ENCODE peak calls at places on chromosomes 7 and 10, in six cellular contexts. S, T, F, D, I and A are unnamed samples.

GRCh38 chr7:100577507-100577906 is 3.8 kb upstream of the SAP25 start:
- DNase-seq in S (no peak), T (no peak), F (no peak), D (no peak), I (no peak), A (peak; percentile 35)

GRCh38 chr10:70232155-70232858 is 922 bp downstream of the PPA1 start:
- DNase-seq in S (peak; percentile 57), T (no peak), F (no peak), D (peak; percentile 60), I (peak; percentile 54), A (peak; percentile 56)

GRCh38 chr10:123970207-123970926 is 78.8 kb upstream of the CPXM2 start:
- DNase-seq in S (no peak), T (no peak), F (no peak), D (no peak), I (no peak), A (no peak)

GRCh38 chr10:33556103-33556502 is 221.6 kb upstream of the NRP1 start:
- DNase-seq in S (no peak), T (no peak), F (no peak), D (no peak), I (no peak), A (no peak)

GRCh38 chr7:106126170-106126938 is 14.2 kb upstream of the SYPL1 start:
- DNase-seq in S (peak; percentile 46), T (no peak), F (peak; percentile 28), D (peak; percentile 82), I (no peak), A (no peak)

GRCh38 chr7:19404912-19405329 is 259.7 kb upstream of the FERD3L start:
- DNase-seq in S (no peak), T (no peak), F (no peak), D (peak; percentile 99), I (no peak), A (no peak)

GRCh38 chr7:15317215-15317614 is 244.6 kb downstream of the AGMO start:
- DNase-seq in S (no peak), T (no peak), F (no peak), D (no peak), I (no peak), A (no peak)

GRCh38 chr10:45560262-45560661 is 112.3 kb downstream of the ZFAND4 start:
- DNase-seq in S (no peak), T (no peak), F (no peak), D (no peak), I (no peak), A (no peak)

GRCh38 chr7:43303740-43304241 is 191.3 kb downstream of the HECW1 start:
- DNase-seq in S (no peak), T (no peak), F (no peak), D (peak; percentile 2), I (no peak), A (no peak)

GRCh38 chr7:93902777-93903423 is 3.5 kb upstream of the GNGT1 start:
- DNase-seq in S (no peak), T (peak; percentile 10), F (no peak), D (peak; percentile 75), I (no peak), A (no peak)